ENCODE peak calls at places on chromosomes 11 and 22, in six cellular contexts. Q is HEK293T, Y is posterior vena cava, M is endothelial cell, P is iris pigment epithelial cell, B is IMR-90. J is an unnamed sample.

GRCh38 chr11:74550991-74551753 is 41.2 kb upstream of the POLD3 start:
- DNase-seq in Q (no peak), Y (no peak), M (no peak), P (no peak), B (no peak), J (no peak)

GRCh38 chr11:133134561-133135173 is 397.6 kb downstream of the OPCML start:
- DNase-seq in Q (peak; percentile 67), Y (no peak), M (peak; percentile 71), P (peak; percentile 23), B (peak; percentile 4), J (peak; percentile 1)

GRCh38 chr11:100340416-100341323 is 346.4 kb upstream of the ARHGAP42 start:
- DNase-seq in Q (no peak), Y (no peak), M (no peak), P (peak; percentile 8), B (no peak), J (no peak)

GRCh38 chr22:35175392-35175791 is 81.9 kb upstream of the HMGXB4 start:
- DNase-seq in Q (no peak), Y (no peak), M (no peak), P (no peak), B (no peak), J (no peak)

GRCh38 chr11:20021771-20022362 is 138.4 kb downstream of the DBX1 start:
- DNase-seq in Q (no peak), Y (no peak), M (no peak), P (no peak), B (no peak), J (no peak)

GRCh38 chr11:110077866-110078325 is 15.3 kb upstream of the ZC3H12C start:
- DNase-seq in Q (no peak), Y (no peak), M (no peak), P (peak; percentile 84), B (peak; percentile 78), J (peak; percentile 45)

GRCh38 chr11:12090061-12090572 is 20.3 kb upstream of the MICAL2 start:
- DNase-seq in Q (no peak), Y (no peak), M (no peak), P (peak; percentile 40), B (peak; percentile 61), J (peak; percentile 34)

GRCh38 chr22:21762712-21763581 is 27.4 kb upstream of the YPEL1 start:
- DNase-seq in Q (no peak), Y (peak; percentile 56), M (no peak), P (no peak), B (no peak), J (no peak)

GRCh38 chr22:31891366-31892079 is 52.8 kb upstream of the YWHAH start:
- DNase-seq in Q (no peak), Y (no peak), M (no peak), P (peak; percentile 65), B (peak; percentile 18), J (no peak)

GRCh38 chr11:92329137-92329536 is 104.5 kb downstream of the FAT3 start:
- DNase-seq in Q (no peak), Y (no peak), M (no peak), P (no peak), B (no peak), J (no peak)

GRCh38 chr22:37549704-37550059 is 10.6 kb upstream of the CDC42EP1 start:
- DNase-seq in Q (no peak), Y (no peak), M (no peak), P (no peak), B (peak; percentile 50), J (peak; percentile 89)

GRCh38 chr11:65496304-65497140 is 2.3 kb upstream of the MALAT1 start:
- DNase-seq in Q (no peak), Y (peak; percentile 44), M (no peak), P (peak; percentile 51), B (peak; percentile 48), J (peak; percentile 81)

GRCh38 chr22:24951942-24952836 is at the start of gene KIAA1671:
- DNase-seq in Q (peak; percentile 99), Y (peak; percentile 95), M (peak; percentile 96), P (peak; percentile 55), B (peak; percentile 27), J (peak; percentile 83)

GRCh38 chr11:10483584-10483983 is 28.5 kb downstream of the AMPD3 start:
- DNase-seq in Q (no peak), Y (no peak), M (no peak), P (no peak), B (no peak), J (no peak)

GRCh38 chr11:112511271-112511670 is 250.6 kb upstream of the PLET1 start:
- DNase-seq in Q (no peak), Y (no peak), M (no peak), P (peak; percentile 28), B (no peak), J (no peak)

GRCh38 chr11:71473793-71474080 is 20.7 kb downstream of the NADSYN1 start:
- DNase-seq in Q (no peak), Y (no peak), M (no peak), P (no peak), B (no peak), J (no peak)

J was measured in adipocyte.